ENCODE peak calls at places on chromosomes 11 and 22, in five cellular contexts. One of them, this sample, is unnamed. For H3K9me3, the result is how much of the 10 kb centered on the place peaks cover.

GRCh38 chr22:43385770-43386641 is 25.8 kb upstream of the MPPED1 start:
- DNase-seq in kidney: peak
- DNase-seq in pancreas: peak
- DNase-seq in breast epithelium: peak
- DNase-seq in CD4-positive, CD25-positive, alpha-beta regulatory T cell: peak
- DNase-seq in this sample: peak

GRCh38 chr11:16154715-16155396 is 201.5 kb downstream of the SOX6 start:
- DNase-seq in kidney: no peak
- DNase-seq in CD4-positive, CD25-positive, alpha-beta regulatory T cell: no peak
- DNase-seq in pancreas: peak
- DNase-seq in breast epithelium: no peak
- DNase-seq in this sample: no peak

GRCh38 chr11:70005107-70005818 is 72.9 kb upstream of the ANO1 start:
- DNase-seq in CD4-positive, CD25-positive, alpha-beta regulatory T cell: no peak
- DNase-seq in breast epithelium: no peak
- DNase-seq in pancreas: no peak
- DNase-seq in kidney: no peak
- DNase-seq in this sample: peak

GRCh38 chr22:46041642-46042041 is 64.7 kb upstream of the WNT7B start:
- DNase-seq in kidney: peak
- DNase-seq in breast epithelium: peak
- DNase-seq in pancreas: peak
- DNase-seq in CD4-positive, CD25-positive, alpha-beta regulatory T cell: no peak
- DNase-seq in this sample: peak

GRCh38 chr11:18485905-18486528 is 30.4 kb downstream of the LDHAL6A start:
- DNase-seq in CD4-positive, CD25-positive, alpha-beta regulatory T cell: no peak
- DNase-seq in pancreas: no peak
- DNase-seq in breast epithelium: no peak
- DNase-seq in kidney: no peak
- DNase-seq in this sample: no peak

GRCh38 chr11:110655967-110656366 is 56.3 kb downstream of the ARHGAP20 start:
- DNase-seq in CD4-positive, CD25-positive, alpha-beta regulatory T cell: no peak
- DNase-seq in breast epithelium: no peak
- DNase-seq in pancreas: no peak
- DNase-seq in kidney: no peak
- DNase-seq in this sample: no peak

GRCh38 chr22:30424471-30425326 is 869 bp upstream of the MTFP1 start:
- DNase-seq in kidney: peak
- DNase-seq in CD4-positive, CD25-positive, alpha-beta regulatory T cell: no peak
- DNase-seq in breast epithelium: no peak
- DNase-seq in pancreas: no peak
- DNase-seq in this sample: no peak

GRCh38 chr11:102288745-102289083 is 28.6 kb upstream of the BIRC3 start:
- DNase-seq in kidney: no peak
- DNase-seq in pancreas: no peak
- DNase-seq in CD4-positive, CD25-positive, alpha-beta regulatory T cell: no peak
- DNase-seq in breast epithelium: no peak
- DNase-seq in this sample: no peak

GRCh38 chr11:20022363-20023081 is 137.8 kb downstream of the DBX1 start:
- DNase-seq in kidney: no peak
- DNase-seq in pancreas: peak
- DNase-seq in breast epithelium: no peak
- DNase-seq in CD4-positive, CD25-positive, alpha-beta regulatory T cell: no peak
- DNase-seq in this sample: no peak

GRCh38 chr22:44379817-44380560 is 67.2 kb upstream of the SHISAL1 start:
- DNase-seq in breast epithelium: no peak
- DNase-seq in kidney: peak
- DNase-seq in pancreas: no peak
- DNase-seq in CD4-positive, CD25-positive, alpha-beta regulatory T cell: no peak
- DNase-seq in this sample: no peak

GRCh38 chr11:82906236-82906635 is 4.7 kb downstream of the DDIAS start:
- DNase-seq in kidney: no peak
- DNase-seq in CD4-positive, CD25-positive, alpha-beta regulatory T cell: peak
- DNase-seq in pancreas: no peak
- DNase-seq in breast epithelium: no peak
- DNase-seq in this sample: no peak

GRCh38 chr22:45235101-45235777 is 5.5 kb downstream of the KIAA0930 start:
- DNase-seq in kidney: no peak
- DNase-seq in pancreas: no peak
- DNase-seq in CD4-positive, CD25-positive, alpha-beta regulatory T cell: peak
- DNase-seq in breast epithelium: no peak
- DNase-seq in this sample: no peak

GRCh38 chr11:84022221-84022620 is 736.1 kb upstream of the CCDC90B start:
- DNase-seq in CD4-positive, CD25-positive, alpha-beta regulatory T cell: no peak
- DNase-seq in pancreas: no peak
- DNase-seq in breast epithelium: no peak
- DNase-seq in kidney: no peak
- DNase-seq in this sample: no peak

GRCh38 chr11:69040581-69041260 is 8.0 kb upstream of the TPCN2 start:
- DNase-seq in pancreas: no peak
- DNase-seq in kidney: no peak
- DNase-seq in breast epithelium: no peak
- DNase-seq in CD4-positive, CD25-positive, alpha-beta regulatory T cell: no peak
- DNase-seq in this sample: no peak

GRCh38 chr11:65479184-65480145 is 19.4 kb upstream of the MALAT1 start:
- DNase-seq in CD4-positive, CD25-positive, alpha-beta regulatory T cell: no peak
- DNase-seq in pancreas: peak
- DNase-seq in kidney: peak
- DNase-seq in breast epithelium: no peak
- DNase-seq in this sample: no peak

GRCh38 chr22:44895296-44896055 is 114.3 kb downstream of the PHF21B start:
- DNase-seq in breast epithelium: no peak
- DNase-seq in pancreas: no peak
- DNase-seq in kidney: peak
- DNase-seq in CD4-positive, CD25-positive, alpha-beta regulatory T cell: no peak
- DNase-seq in this sample: peak

GRCh38 chr11:45788887-45789286 is 16.1 kb upstream of the SLC35C1 start:
- DNase-seq in kidney: no peak
- DNase-seq in breast epithelium: no peak
- DNase-seq in pancreas: no peak
- DNase-seq in CD4-positive, CD25-positive, alpha-beta regulatory T cell: no peak
- DNase-seq in this sample: no peak

GRCh38 chr11:2355000-2355644 is 22.0 kb upstream of the CD81 start:
- DNase-seq in pancreas: no peak
- DNase-seq in kidney: no peak
- DNase-seq in breast epithelium: no peak
- DNase-seq in CD4-positive, CD25-positive, alpha-beta regulatory T cell: no peak
- DNase-seq in this sample: no peak

GRCh38 chr11:63012450-63013238 is 3.0 kb downstream of the SLC22A8 start:
- DNase-seq in breast epithelium: no peak
- DNase-seq in pancreas: no peak
- DNase-seq in CD4-positive, CD25-positive, alpha-beta regulatory T cell: no peak
- DNase-seq in kidney: no peak
- DNase-seq in this sample: no peak

GRCh38 chr22:25176175-25176574 is 23.5 kb upstream of the CRYBB3 start:
- DNase-seq in kidney: no peak
- DNase-seq in breast epithelium: peak
- DNase-seq in pancreas: no peak
- DNase-seq in CD4-positive, CD25-positive, alpha-beta regulatory T cell: no peak
- DNase-seq in this sample: no peak

GRCh38 chr11:2699185-2699530 is 636 bp downstream of the KCNQ1OT1 start:
- DNase-seq in CD4-positive, CD25-positive, alpha-beta regulatory T cell: peak
- DNase-seq in breast epithelium: no peak
- DNase-seq in pancreas: peak
- DNase-seq in kidney: peak
- DNase-seq in this sample: no peak

GRCh38 chr11:68584097-68584496 is 100.2 kb upstream of the GAL start:
- DNase-seq in kidney: no peak
- DNase-seq in pancreas: peak
- DNase-seq in CD4-positive, CD25-positive, alpha-beta regulatory T cell: peak
- DNase-seq in breast epithelium: no peak
- DNase-seq in this sample: no peak

GRCh38 chr22:26435327-26436093 is 6.5 kb downstream of the ASPHD2 start:
- DNase-seq in breast epithelium: no peak
- DNase-seq in CD4-positive, CD25-positive, alpha-beta regulatory T cell: no peak
- DNase-seq in pancreas: no peak
- DNase-seq in kidney: no peak
- DNase-seq in this sample: no peak

GRCh38 chr11:119734788-119735187 is 5.8 kb upstream of the NECTIN1 start:
- DNase-seq in pancreas: no peak
- DNase-seq in CD4-positive, CD25-positive, alpha-beta regulatory T cell: no peak
- DNase-seq in breast epithelium: no peak
- DNase-seq in kidney: no peak
- DNase-seq in this sample: no peak

GRCh38 chr11:12196862-12197261 is 86.5 kb downstream of the MICAL2 start:
- DNase-seq in pancreas: no peak
- DNase-seq in CD4-positive, CD25-positive, alpha-beta regulatory T cell: no peak
- DNase-seq in kidney: no peak
- DNase-seq in breast epithelium: no peak
- DNase-seq in this sample: peak

GRCh38 chr11:36622431-36623136 is 24.5 kb upstream of the RAG2 start:
- DNase-seq in pancreas: no peak
- DNase-seq in kidney: no peak
- DNase-seq in breast epithelium: no peak
- DNase-seq in CD4-positive, CD25-positive, alpha-beta regulatory T cell: peak
- DNase-seq in this sample: no peak

GRCh38 chr11:61701298-61701993 is 21.3 kb downstream of the DAGLA start:
- DNase-seq in pancreas: no peak
- DNase-seq in breast epithelium: no peak
- DNase-seq in kidney: no peak
- DNase-seq in CD4-positive, CD25-positive, alpha-beta regulatory T cell: no peak
- DNase-seq in this sample: no peak

GRCh38 chr11:95346207-95346718 is 115.3 kb upstream of the SESN3 start:
- DNase-seq in breast epithelium: no peak
- DNase-seq in CD4-positive, CD25-positive, alpha-beta regulatory T cell: peak
- DNase-seq in kidney: no peak
- DNase-seq in pancreas: no peak
- DNase-seq in this sample: no peak

GRCh38 chr11:47645500-47645899 is 3.1 kb upstream of the MTCH2 start:
- DNase-seq in kidney: no peak
- DNase-seq in breast epithelium: no peak
- DNase-seq in CD4-positive, CD25-positive, alpha-beta regulatory T cell: no peak
- DNase-seq in pancreas: no peak
- DNase-seq in this sample: no peak

GRCh38 chr11:42770444-42771065 is 541.2 kb upstream of the API5 start:
- DNase-seq in pancreas: peak
- DNase-seq in CD4-positive, CD25-positive, alpha-beta regulatory T cell: peak
- DNase-seq in kidney: no peak
- DNase-seq in breast epithelium: no peak
- DNase-seq in this sample: no peak

GRCh38 chr11:96990934-96991333 is 601.1 kb downstream of the JRKL start:
- DNase-seq in kidney: no peak
- DNase-seq in pancreas: no peak
- DNase-seq in breast epithelium: no peak
- DNase-seq in CD4-positive, CD25-positive, alpha-beta regulatory T cell: no peak
- DNase-seq in this sample: no peak

GRCh38 chr11:120513436-120514315 is 2.1 kb downstream of the GRIK4 start:
- DNase-seq in breast epithelium: no peak
- DNase-seq in kidney: no peak
- DNase-seq in pancreas: no peak
- DNase-seq in CD4-positive, CD25-positive, alpha-beta regulatory T cell: no peak
- DNase-seq in this sample: no peak

GRCh38 chr11:40166892-40167291 is 1292.6 kb downstream of the LRRC4C start:
- DNase-seq in pancreas: no peak
- DNase-seq in kidney: no peak
- DNase-seq in breast epithelium: no peak
- DNase-seq in CD4-positive, CD25-positive, alpha-beta regulatory T cell: no peak
- DNase-seq in this sample: no peak

GRCh38 chr11:57460017-57460755 is at the start of gene RTN4RL2:
- DNase-seq in kidney: peak
- DNase-seq in pancreas: peak
- DNase-seq in CD4-positive, CD25-positive, alpha-beta regulatory T cell: peak
- DNase-seq in breast epithelium: no peak
- DNase-seq in this sample: no peak

DNA sequence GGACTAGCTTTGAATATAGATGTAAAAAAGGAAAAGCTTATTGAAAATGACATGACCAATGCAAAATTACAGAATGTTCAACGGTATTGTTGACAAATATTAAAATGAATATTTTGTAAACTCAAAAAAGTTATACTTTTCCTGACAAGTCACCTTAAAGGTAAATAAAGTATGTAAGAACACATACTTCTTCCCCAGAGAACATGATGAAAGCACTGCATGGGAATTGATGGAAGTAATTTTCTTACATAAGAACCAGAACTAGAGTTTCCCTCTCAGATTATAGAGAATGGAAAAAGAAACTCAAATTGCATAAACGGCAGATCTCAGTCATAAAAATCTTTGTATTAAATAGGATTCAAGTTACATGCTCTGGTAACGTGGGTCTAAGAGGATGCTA is at the start of gene OR4P4:
- DNase-seq in kidney: no peak
- DNase-seq in breast epithelium: no peak
- DNase-seq in pancreas: no peak
- DNase-seq in CD4-positive, CD25-positive, alpha-beta regulatory T cell: no peak
- DNase-seq in this sample: no peak
- H3K9me3 ChIP-seq in kidney: under half
- H3K9me3 ChIP-seq in breast epithelium: under half
- H3K9me3 ChIP-seq in pancreas: under half
- H3K9me3 ChIP-seq in CD4-positive, CD25-positive, alpha-beta regulatory T cell: under half
- H3K9me3 ChIP-seq in this sample: under half

DNA sequence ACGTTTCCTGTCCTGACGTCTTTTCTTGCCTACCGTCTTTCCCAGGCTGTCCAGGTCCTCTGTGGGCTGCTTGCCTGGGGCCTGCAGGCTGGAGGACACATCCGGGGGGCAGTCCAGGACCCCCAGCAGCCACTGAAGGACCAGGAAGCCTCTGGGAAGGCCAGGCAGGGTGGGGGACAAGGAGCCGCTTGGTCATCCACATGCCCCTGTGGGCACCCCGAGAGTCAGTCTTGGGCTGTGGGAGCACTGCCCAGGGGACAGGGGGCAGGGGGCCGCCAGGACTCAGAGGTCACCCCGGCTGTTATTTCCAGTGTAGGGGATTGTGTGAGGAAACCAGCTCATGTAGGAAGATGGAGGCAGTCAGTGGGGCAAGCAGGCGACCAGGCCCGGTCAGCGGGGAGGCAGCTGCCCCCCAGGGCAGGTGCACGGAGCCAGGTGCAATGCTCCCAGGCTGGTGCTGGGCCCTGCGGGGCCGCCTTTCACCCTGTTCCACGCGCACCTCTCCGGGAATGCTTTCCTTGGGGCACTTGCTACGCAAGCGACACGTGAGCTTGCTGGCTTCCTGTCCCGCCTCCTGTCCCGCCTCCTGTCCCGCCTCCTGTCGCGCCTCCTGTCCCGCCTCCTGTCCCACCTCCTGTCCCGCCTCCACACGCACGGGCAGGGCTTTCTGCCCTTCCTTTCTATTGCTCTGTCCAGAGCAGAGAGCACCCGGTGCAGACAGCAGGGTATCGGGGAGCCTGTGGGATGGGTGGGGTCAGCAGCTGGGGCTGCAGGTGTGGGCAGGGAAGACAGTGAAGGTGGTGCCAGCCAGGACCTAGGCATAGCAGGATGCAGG is 39.5 kb downstream of the MUC5B start:
- DNase-seq in breast epithelium: peak
- DNase-seq in pancreas: peak
- DNase-seq in kidney: peak
- DNase-seq in CD4-positive, CD25-positive, alpha-beta regulatory T cell: peak
- DNase-seq in this sample: peak
- H3K9me3 ChIP-seq in breast epithelium: under half
- H3K9me3 ChIP-seq in pancreas: under half
- H3K9me3 ChIP-seq in kidney: under half
- H3K9me3 ChIP-seq in CD4-positive, CD25-positive, alpha-beta regulatory T cell: under half
- H3K9me3 ChIP-seq in this sample: under half

GRCh38 chr22:47884775-47885174 is 1122.3 kb downstream of the TBC1D22A start:
- DNase-seq in breast epithelium: no peak
- DNase-seq in CD4-positive, CD25-positive, alpha-beta regulatory T cell: no peak
- DNase-seq in pancreas: no peak
- DNase-seq in kidney: no peak
- DNase-seq in this sample: no peak
- H3K9me3 ChIP-seq in breast epithelium: under half
- H3K9me3 ChIP-seq in CD4-positive, CD25-positive, alpha-beta regulatory T cell: under half
- H3K9me3 ChIP-seq in pancreas: under half
- H3K9me3 ChIP-seq in kidney: under half
- H3K9me3 ChIP-seq in this sample: under half

GRCh38 chr22:48475661-48476345 is 1351.9 kb downstream of the BRD1 start:
- DNase-seq in kidney: no peak
- DNase-seq in breast epithelium: no peak
- DNase-seq in CD4-positive, CD25-positive, alpha-beta regulatory T cell: no peak
- DNase-seq in pancreas: no peak
- DNase-seq in this sample: no peak
- H3K9me3 ChIP-seq in kidney: under half
- H3K9me3 ChIP-seq in breast epithelium: under half
- H3K9me3 ChIP-seq in CD4-positive, CD25-positive, alpha-beta regulatory T cell: under half
- H3K9me3 ChIP-seq in pancreas: under half
- H3K9me3 ChIP-seq in this sample: under half

This sample was measured in ascending aorta.